ENCODE peak calls at places on chromosomes 7 and 10, in four cellular contexts. M, G, V and J are unnamed samples.

GRCh38 chr7:12731214-12731656 is 43.8 kb downstream of the ARL4A start:
- DNase-seq in V (no peak), G (no peak), M (peak; percentile 34), J (peak; percentile 41)

GRCh38 chr7:41038211-41038610 is 664.7 kb downstream of the INHBA start:
- DNase-seq in M (no peak), G (no peak), V (no peak), J (no peak)

GRCh38 chr7:48097511-48098231 is 8.6 kb downstream of the UPP1 start:
- DNase-seq in V (no peak), M (no peak), G (no peak), J (no peak)

GRCh38 chr7:12360948-12361347 is 42.7 kb downstream of the VWDE start:
- DNase-seq in G (no peak), M (no peak), V (no peak), J (no peak)

GRCh38 chr10:122348512-122348911 is 26.0 kb upstream of the PLEKHA1 start:
- DNase-seq in M (no peak), V (no peak), G (no peak), J (no peak)

GRCh38 chr7:34011017-34011680 is 105.8 kb downstream of the BMPER start:
- DNase-seq in G (no peak), M (no peak), V (no peak), J (no peak)

GRCh38 chr7:84823530-84823929 is 363.3 kb downstream of the SEMA3D start:
- DNase-seq in G (no peak), M (no peak), V (no peak), J (no peak)

GRCh38 chr10:128144547-128144946 is 18.3 kb upstream of the MKI67 start:
- DNase-seq in M (no peak), V (no peak), G (no peak), J (no peak)

GRCh38 chr10:61971016-61971350 is 69.5 kb downstream of the ARID5B start:
- DNase-seq in V (no peak), G (no peak), M (no peak), J (no peak)

GRCh38 chr7:137592232-137592896 is 248.8 kb upstream of the PTN start:
- DNase-seq in V (peak; percentile 46), M (peak; percentile 22), G (peak; percentile 48), J (peak; percentile 78)

GRCh38 chr7:79272938-79273337 is 180.5 kb downstream of the MAGI2 start:
- DNase-seq in M (no peak), G (no peak), V (no peak), J (no peak)

GRCh38 chr10:99620713-99621453 is 644 bp upstream of the SLC25A28 start:
- DNase-seq in G (peak; percentile 88), M (peak; percentile 89), V (peak; percentile 83), J (peak; percentile 96)

GRCh38 chr10:49761789-49762565 is at the start of gene OGDHL:
- DNase-seq in V (peak; percentile 28), M (peak; percentile 26), G (peak; percentile 98), J (peak; percentile 75)

GRCh38 chr7:142626420-142627035 is 122.7 kb upstream of the PRSS1 start:
- DNase-seq in V (peak; percentile 25), M (peak; percentile 56), G (peak; percentile 60), J (peak; percentile 63)

GRCh38 chr10:71300555-71301370 is 18.3 kb upstream of the SLC29A3 start:
- DNase-seq in M (no peak), G (no peak), V (no peak), J (no peak)

GRCh38 chr10:116120688-116121087 is 152.3 kb downstream of the GFRA1 start:
- DNase-seq in M (no peak), V (no peak), G (peak; percentile 39), J (no peak)

GRCh38 chr10:97011397-97011796 is 174.4 kb downstream of the SLIT1 start:
- DNase-seq in G (no peak), M (no peak), V (no peak), J (no peak)

GRCh38 chr7:68107256-68107655 is 1110.6 kb downstream of the TYW1 start:
- DNase-seq in M (no peak), V (no peak), G (no peak), J (no peak)

GRCh38 chr10:12975906-12976305 is 25.6 kb downstream of the CCDC3 start:
- DNase-seq in V (no peak), G (no peak), M (no peak), J (no peak)

GRCh38 chr10:27158421-27158820 is 3.3 kb downstream of the MASTL start:
- DNase-seq in G (no peak), M (no peak), V (peak; percentile 13), J (no peak)

GRCh38 chr7:112930787-112931186 is 140.6 kb upstream of the TMEM168 start:
- DNase-seq in M (no peak), G (no peak), V (peak; percentile 60), J (no peak)

GRCh38 chr10:4306871-4307270 is 519.1 kb upstream of the AKR1E2 start:
- DNase-seq in V (no peak), G (no peak), M (no peak), J (no peak)

GRCh38 chr7:112056409-112056808 is 149.8 kb downstream of the DOCK4 start:
- DNase-seq in G (no peak), M (no peak), V (no peak), J (no peak)

GRCh38 chr7:87875151-87876039 is 765 bp downstream of the SLC25A40 start:
- DNase-seq in G (peak; percentile 41), V (peak; percentile 18), M (no peak), J (no peak)

GRCh38 chr7:22469371-22470143 is 30.4 kb downstream of the STEAP1B start:
- DNase-seq in G (no peak), V (no peak), M (no peak), J (no peak)

GRCh38 chr7:1901431-1902210 is 231.5 kb downstream of the ELFN1 start:
- DNase-seq in V (no peak), M (no peak), G (no peak), J (no peak)

GRCh38 chr10:132500781-132501415 is 36.7 kb upstream of the INPP5A start:
- DNase-seq in V (no peak), M (no peak), G (no peak), J (no peak)

GRCh38 chr7:150875791-150876190 is 23.5 kb downstream of the AOC1 start:
- DNase-seq in M (peak; percentile 16), G (peak; percentile 43), V (no peak), J (no peak)

GRCh38 chr10:66931340-66931948 is 5.6 kb downstream of the LRRTM3 start:
- DNase-seq in M (peak; percentile 55), G (peak; percentile 40), V (peak; percentile 43), J (peak; percentile 81)

GRCh38 chr10:133613699-133614098 is 12.9 kb downstream of the FRG2B start:
- DNase-seq in G (no peak), M (no peak), V (no peak), J (no peak)

GRCh38 chr7:22150221-22150620 is 204.5 kb upstream of the CDCA7L start:
- DNase-seq in G (no peak), M (no peak), V (no peak), J (no peak)

GRCh38 chr10:101481256-101481655 is 106.8 kb downstream of the POLL start:
- DNase-seq in V (no peak), G (no peak), M (no peak), J (no peak)

GRCh38 chr7:31893365-31893764 is 176.8 kb downstream of the PDE1C start:
- DNase-seq in V (no peak), M (no peak), G (no peak), J (no peak)

GRCh38 chr7:93175219-93175618 is 27.0 kb upstream of the SAMD9L start:
- DNase-seq in G (no peak), V (no peak), M (no peak), J (no peak)

GRCh38 chr10:95422196-95422595 is 131.4 kb upstream of the PDLIM1 start:
- DNase-seq in G (no peak), V (no peak), M (no peak), J (no peak)

GRCh38 chr7:94511763-94512162 is 2.2 kb downstream of the CASD1 start:
- DNase-seq in G (no peak), M (no peak), V (no peak), J (no peak)

GRCh38 chr7:50960621-50961310 is 178.1 kb upstream of the GRB10 start:
- DNase-seq in V (no peak), G (no peak), M (no peak), J (no peak)

GRCh38 chr7:543790-544527 is 24.3 kb upstream of the PDGFA start:
- DNase-seq in G (no peak), V (no peak), M (no peak), J (no peak)

GRCh38 chr7:138838166-138838565 is 40.2 kb upstream of the ATP6V0A4 start:
- DNase-seq in M (no peak), V (no peak), G (no peak), J (no peak)
- TF ChIP-seq JUND in M (no peak), V (no peak), G (no peak), J (no peak)

DNA sequence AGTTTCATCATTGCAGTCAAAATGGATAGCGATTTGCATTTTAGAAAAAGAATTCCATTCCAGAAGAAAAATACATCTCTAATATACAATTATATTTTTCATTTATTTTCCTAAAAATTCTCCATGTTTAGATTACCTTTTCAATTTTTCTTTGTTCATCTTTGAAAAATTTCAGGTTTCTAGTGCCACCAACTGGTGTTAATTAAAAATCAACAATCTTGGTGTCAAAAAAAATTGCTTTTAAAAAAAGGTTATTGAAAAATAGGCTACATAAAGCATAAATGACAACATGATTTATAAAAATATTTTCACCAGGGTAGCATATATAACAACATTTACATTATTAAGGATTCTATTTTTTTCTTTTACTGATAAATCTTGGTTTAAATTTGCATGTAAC is 53.0 kb downstream of the CCDC186 start:
- DNase-seq in M (no peak), G (no peak), V (no peak), J (no peak)
- TF ChIP-seq JUND in M (no peak), G (no peak), V (no peak), J (no peak)

GRCh38 chr10:36173364-36173763 is 531.3 kb upstream of the FZD8 start:
- DNase-seq in M (no peak), G (no peak), V (no peak), J (no peak)

GRCh38 chr10:36172574-36172973 is 530.5 kb upstream of the FZD8 start:
- DNase-seq in G (no peak), M (no peak), V (no peak), J (no peak)

GRCh38 chr10:36171546-36171945 is 529.5 kb upstream of the FZD8 start:
- DNase-seq in M (no peak), V (no peak), G (no peak), J (no peak)

GRCh38 chr10:36170943-36171501 is 528.9 kb upstream of the FZD8 start:
- DNase-seq in G (no peak), V (no peak), M (no peak), J (no peak)

GRCh38 chr10:36172054-36172531 is 530.0 kb upstream of the FZD8 start:
- DNase-seq in M (no peak), G (no peak), V (no peak), J (no peak)
- TF ChIP-seq JUND in M (no peak), G (no peak), V (no peak), J (no peak)

DNA sequence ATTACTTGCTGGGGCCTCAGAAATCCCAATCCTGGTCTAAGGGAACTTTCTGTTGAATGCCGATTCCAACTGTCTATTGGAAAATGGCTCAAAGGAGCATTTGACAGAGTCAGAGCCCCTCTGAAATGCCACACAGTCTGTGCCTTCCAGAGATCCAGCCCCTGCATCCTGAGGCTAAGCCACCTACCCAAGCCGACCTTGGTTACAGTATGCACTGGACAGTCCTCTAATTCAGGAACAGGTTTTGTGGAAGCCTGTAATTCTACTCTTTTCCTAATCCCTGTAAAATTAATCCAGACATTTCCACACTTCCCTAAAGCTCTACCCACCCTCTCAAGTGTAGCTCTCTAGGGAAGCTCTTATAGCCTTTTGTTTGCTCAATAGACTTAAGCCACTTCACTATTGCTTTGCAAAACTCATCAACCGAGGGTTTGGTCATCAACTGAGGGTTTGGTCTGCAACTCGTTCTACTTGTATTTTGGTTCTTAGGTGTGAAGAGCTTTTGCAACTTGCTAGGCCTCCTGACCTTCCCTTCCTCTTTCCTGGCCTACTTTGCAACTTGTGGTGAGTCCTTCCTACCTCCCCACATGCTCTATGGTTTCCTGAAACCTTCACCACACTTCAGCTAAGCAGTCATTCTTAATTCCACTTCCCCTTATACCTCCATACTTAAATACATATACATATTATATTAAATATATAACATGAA is 364.8 kb downstream of the SFMBT2 start:
- DNase-seq in G (no peak), M (no peak), V (no peak), J (no peak)
- TF ChIP-seq JUND in G (no peak), M (no peak), V (no peak), J (no peak)